ENCODE peak calls at places on chromosomes 5 and 9, in four cellular contexts. One of them, this sample, is unnamed.

GRCh38 chr5:60673329-60673728 is 26.6 kb downstream of the DEPDC1B start:
- DNase-seq in HepG2: no peak
- DNase-seq in A549: no peak
- DNase-seq in K562: no peak
- DNase-seq in this sample: no peak

GRCh38 chr5:136011427-136012001 is 17.3 kb upstream of the TGFBI start:
- DNase-seq in HepG2: no peak
- DNase-seq in A549: peak; percentile 45
- DNase-seq in K562: no peak
- DNase-seq in this sample: no peak

GRCh38 chr5:176152191-176152932 is 85.9 kb upstream of the SIMC1 start:
- DNase-seq in HepG2: no peak
- DNase-seq in A549: no peak
- DNase-seq in K562: no peak
- DNase-seq in this sample: no peak

GRCh38 chr5:178668579-178668978 is 41.7 kb upstream of the CLK4 start:
- DNase-seq in HepG2: no peak
- DNase-seq in A549: no peak
- DNase-seq in K562: no peak
- DNase-seq in this sample: no peak

GRCh38 chr9:126723807-126724172 is 81.0 kb upstream of the ZBTB43 start:
- DNase-seq in HepG2: no peak
- DNase-seq in A549: no peak
- DNase-seq in K562: no peak
- DNase-seq in this sample: no peak

GRCh38 chr5:38783011-38783551 is 62.7 kb upstream of the OSMR start:
- DNase-seq in HepG2: peak; percentile 62
- DNase-seq in A549: no peak
- DNase-seq in K562: no peak
- DNase-seq in this sample: no peak

GRCh38 chr5:37251673-37252072 is 2.5 kb upstream of the CPLANE1 start:
- DNase-seq in HepG2: no peak
- DNase-seq in A549: no peak
- DNase-seq in K562: no peak
- DNase-seq in this sample: no peak

GRCh38 chr9:112789493-112789892 is 38.9 kb downstream of the SNX30 start:
- DNase-seq in HepG2: no peak
- DNase-seq in A549: no peak
- DNase-seq in K562: no peak
- DNase-seq in this sample: no peak

GRCh38 chr5:150112211-150113046 is 26.1 kb upstream of the CSF1R start:
- DNase-seq in HepG2: no peak
- DNase-seq in A549: no peak
- DNase-seq in K562: no peak
- DNase-seq in this sample: no peak

GRCh38 chr9:93711002-93711401 is 134.6 kb downstream of the PHF2 start:
- DNase-seq in HepG2: no peak
- DNase-seq in A549: no peak
- DNase-seq in K562: no peak
- DNase-seq in this sample: no peak

GRCh38 chr5:77409870-77410621 is 82.1 kb downstream of the WDR41 start:
- DNase-seq in HepG2: no peak
- DNase-seq in A549: no peak
- DNase-seq in K562: no peak
- DNase-seq in this sample: no peak

GRCh38 chr5:115329475-115329874 is 33.0 kb upstream of the CCDC112 start:
- DNase-seq in HepG2: no peak
- DNase-seq in A549: no peak
- DNase-seq in K562: no peak
- DNase-seq in this sample: no peak

GRCh38 chr9:88258587-88258986 is 120.3 kb upstream of the SPATA31C2 start:
- DNase-seq in HepG2: no peak
- DNase-seq in A549: no peak
- DNase-seq in K562: no peak
- DNase-seq in this sample: no peak

GRCh38 chr5:62341783-62342475 is 35.9 kb downstream of the KIF2A start:
- DNase-seq in HepG2: no peak
- DNase-seq in A549: no peak
- DNase-seq in K562: no peak
- DNase-seq in this sample: no peak

GRCh38 chr9:115300896-115301295 is 182.9 kb upstream of the TNC start:
- DNase-seq in HepG2: no peak
- DNase-seq in A549: no peak
- DNase-seq in K562: no peak
- DNase-seq in this sample: no peak

GRCh38 chr5:93299596-93300308 is 281.3 kb downstream of the NR2F1-AS1 start:
- DNase-seq in HepG2: no peak
- DNase-seq in A549: no peak
- DNase-seq in K562: no peak
- DNase-seq in this sample: no peak

GRCh38 chr9:8188720-8189407 is 389.3 kb upstream of the DMAC1 start:
- DNase-seq in HepG2: no peak
- DNase-seq in A549: no peak
- DNase-seq in K562: no peak
- DNase-seq in this sample: no peak

DNA sequence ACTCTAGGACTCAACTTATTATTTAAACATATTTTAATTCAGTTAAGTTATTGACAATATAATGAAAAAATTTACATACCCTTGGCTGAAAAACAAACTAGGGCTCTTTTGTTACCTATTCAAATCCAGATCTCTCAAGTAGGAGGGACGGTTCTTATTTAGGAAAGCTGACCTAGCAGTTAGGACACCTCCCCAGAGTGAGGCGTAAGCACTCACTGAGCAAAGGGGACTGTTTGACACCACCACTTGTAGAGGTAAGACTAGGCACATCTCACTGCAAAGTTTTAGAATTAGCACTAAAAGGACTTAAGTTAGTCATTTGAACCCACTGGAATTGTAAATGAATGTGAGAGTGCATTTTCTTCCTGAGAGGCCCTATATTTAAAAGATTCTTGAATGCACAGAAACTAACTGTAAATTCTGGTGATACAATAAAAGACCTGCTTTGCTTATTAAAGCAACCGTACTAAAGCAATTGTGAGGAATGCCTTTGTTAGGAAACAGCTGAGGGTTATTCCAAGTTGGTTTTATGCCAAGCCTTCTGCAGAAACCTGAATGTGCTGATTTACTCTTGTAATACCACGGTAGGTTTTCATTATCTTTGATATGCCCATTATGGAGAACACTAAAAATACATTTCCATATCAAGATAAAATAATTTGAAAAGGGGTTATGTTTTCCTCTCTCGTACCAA is 16.2 kb downstream of the HACD4 start:
- DNase-seq in HepG2: no peak
- DNase-seq in A549: no peak
- DNase-seq in K562: no peak
- DNase-seq in this sample: no peak
- TF ChIP-seq POLR2AphosphoS2 in HepG2: no peak
- TF ChIP-seq POLR2AphosphoS2 in A549: no peak
- TF ChIP-seq POLR2AphosphoS2 in K562: no peak
- TF ChIP-seq POLR2AphosphoS2 in this sample: no peak

GRCh38 chr5:179914032-179914755 is 6.5 kb upstream of the TBC1D9B start:
- DNase-seq in HepG2: peak; percentile 34
- DNase-seq in A549: peak; percentile 25
- DNase-seq in K562: no peak
- DNase-seq in this sample: no peak
- TF ChIP-seq POLR2AphosphoS2 in HepG2: no peak
- TF ChIP-seq POLR2AphosphoS2 in A549: no peak
- TF ChIP-seq POLR2AphosphoS2 in K562: no peak
- TF ChIP-seq POLR2AphosphoS2 in this sample: no peak

GRCh38 chr5:108661030-108661429 is 86.7 kb upstream of the FER start:
- DNase-seq in HepG2: no peak
- DNase-seq in A549: no peak
- DNase-seq in K562: no peak
- DNase-seq in this sample: no peak
- TF ChIP-seq POLR2AphosphoS2 in HepG2: no peak
- TF ChIP-seq POLR2AphosphoS2 in A549: no peak
- TF ChIP-seq POLR2AphosphoS2 in K562: no peak
- TF ChIP-seq POLR2AphosphoS2 in this sample: no peak

GRCh38 chr5:30505014-30505886 is 688.2 kb upstream of the CDH6 start:
- DNase-seq in HepG2: peak; percentile 97
- DNase-seq in A549: no peak
- DNase-seq in K562: no peak
- DNase-seq in this sample: no peak
- TF ChIP-seq POLR2AphosphoS2 in HepG2: no peak
- TF ChIP-seq POLR2AphosphoS2 in A549: no peak
- TF ChIP-seq POLR2AphosphoS2 in K562: no peak
- TF ChIP-seq POLR2AphosphoS2 in this sample: no peak

DNA sequence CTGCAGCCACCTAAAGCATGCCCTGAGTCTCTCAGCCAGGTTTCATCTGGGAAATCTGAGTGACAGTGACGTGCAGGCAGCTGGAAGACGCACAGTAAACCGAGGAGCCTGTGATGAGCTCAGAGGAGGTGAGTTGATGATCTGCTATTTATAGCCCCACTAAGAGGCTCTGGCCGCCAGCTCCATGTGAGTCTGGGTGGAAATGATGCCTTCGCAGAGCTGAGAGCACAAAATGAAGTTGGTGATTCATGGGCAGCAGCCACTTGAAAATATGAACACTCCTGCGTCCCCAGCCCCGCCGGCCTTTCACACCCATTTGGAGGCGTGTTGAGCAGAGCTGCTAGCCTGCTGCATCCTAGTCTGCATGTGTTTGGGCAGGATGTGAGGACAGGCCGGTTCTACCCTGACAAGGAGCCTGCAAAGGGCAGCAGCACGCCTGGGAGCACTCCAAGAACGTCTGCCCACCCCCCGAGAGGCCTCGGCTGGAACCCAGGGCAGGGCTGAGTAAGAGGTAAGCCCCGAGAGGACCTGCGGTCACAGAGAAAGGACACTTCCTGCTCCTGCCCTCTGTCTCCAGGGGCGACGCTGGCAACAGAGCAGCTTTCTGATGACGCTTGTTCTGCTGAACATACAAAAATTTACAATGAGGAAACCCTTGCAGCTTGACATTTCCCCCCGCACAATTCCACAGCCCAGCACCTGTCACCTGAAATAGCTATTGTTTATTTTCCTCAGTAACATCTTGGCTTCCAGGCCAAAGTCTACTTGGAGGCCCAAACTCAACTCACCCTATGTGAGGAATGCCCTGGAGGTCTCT is 25.1 kb upstream of the CDKN2AIPNL start:
- DNase-seq in HepG2: peak; percentile 64
- DNase-seq in A549: peak; percentile 41
- DNase-seq in K562: no peak
- DNase-seq in this sample: peak; percentile 46
- TF ChIP-seq POLR2AphosphoS2 in HepG2: no peak
- TF ChIP-seq POLR2AphosphoS2 in A549: no peak
- TF ChIP-seq POLR2AphosphoS2 in K562: no peak
- TF ChIP-seq POLR2AphosphoS2 in this sample: no peak

DNA sequence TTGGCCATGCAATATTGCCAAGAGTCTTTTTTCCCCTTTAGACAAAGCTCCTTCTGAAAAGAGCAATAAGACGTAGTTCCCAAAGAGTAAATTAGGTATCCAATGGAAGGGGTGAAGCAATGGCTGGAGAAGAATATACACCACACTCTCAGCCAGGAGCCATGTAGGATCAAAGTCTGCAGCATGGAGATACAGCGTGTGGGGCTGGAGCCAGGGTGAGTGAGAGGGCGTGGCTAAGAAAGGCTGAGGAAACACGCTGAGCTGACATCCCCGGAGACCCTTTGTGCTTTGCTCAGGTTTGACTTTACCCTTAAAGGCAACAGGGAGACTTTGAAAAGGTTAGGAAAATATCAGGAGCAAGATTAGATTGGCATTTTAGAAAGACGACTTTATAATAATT is 87.1 kb upstream of the ELL2 start:
- DNase-seq in HepG2: no peak
- DNase-seq in A549: no peak
- DNase-seq in K562: peak; percentile 12
- DNase-seq in this sample: no peak
- TF ChIP-seq POLR2AphosphoS2 in HepG2: no peak
- TF ChIP-seq POLR2AphosphoS2 in A549: no peak
- TF ChIP-seq POLR2AphosphoS2 in K562: no peak
- TF ChIP-seq POLR2AphosphoS2 in this sample: no peak

GRCh38 chr9:137281345-137282116 is 4.0 kb downstream of the TOR4A start:
- DNase-seq in HepG2: no peak
- DNase-seq in A549: no peak
- DNase-seq in K562: no peak
- DNase-seq in this sample: no peak

GRCh38 chr9:137278913-137279711 is 1.6 kb downstream of the TOR4A start:
- DNase-seq in HepG2: no peak
- DNase-seq in A549: no peak
- DNase-seq in K562: no peak
- DNase-seq in this sample: no peak

GRCh38 chr9:137279741-137280477 is 2.4 kb downstream of the TOR4A start:
- DNase-seq in HepG2: no peak
- DNase-seq in A549: no peak
- DNase-seq in K562: no peak
- DNase-seq in this sample: no peak

GRCh38 chr9:137278061-137278912 is 761 bp downstream of the TOR4A start:
- DNase-seq in HepG2: no peak
- DNase-seq in A549: no peak
- DNase-seq in K562: peak; percentile 64
- DNase-seq in this sample: no peak

DNA sequence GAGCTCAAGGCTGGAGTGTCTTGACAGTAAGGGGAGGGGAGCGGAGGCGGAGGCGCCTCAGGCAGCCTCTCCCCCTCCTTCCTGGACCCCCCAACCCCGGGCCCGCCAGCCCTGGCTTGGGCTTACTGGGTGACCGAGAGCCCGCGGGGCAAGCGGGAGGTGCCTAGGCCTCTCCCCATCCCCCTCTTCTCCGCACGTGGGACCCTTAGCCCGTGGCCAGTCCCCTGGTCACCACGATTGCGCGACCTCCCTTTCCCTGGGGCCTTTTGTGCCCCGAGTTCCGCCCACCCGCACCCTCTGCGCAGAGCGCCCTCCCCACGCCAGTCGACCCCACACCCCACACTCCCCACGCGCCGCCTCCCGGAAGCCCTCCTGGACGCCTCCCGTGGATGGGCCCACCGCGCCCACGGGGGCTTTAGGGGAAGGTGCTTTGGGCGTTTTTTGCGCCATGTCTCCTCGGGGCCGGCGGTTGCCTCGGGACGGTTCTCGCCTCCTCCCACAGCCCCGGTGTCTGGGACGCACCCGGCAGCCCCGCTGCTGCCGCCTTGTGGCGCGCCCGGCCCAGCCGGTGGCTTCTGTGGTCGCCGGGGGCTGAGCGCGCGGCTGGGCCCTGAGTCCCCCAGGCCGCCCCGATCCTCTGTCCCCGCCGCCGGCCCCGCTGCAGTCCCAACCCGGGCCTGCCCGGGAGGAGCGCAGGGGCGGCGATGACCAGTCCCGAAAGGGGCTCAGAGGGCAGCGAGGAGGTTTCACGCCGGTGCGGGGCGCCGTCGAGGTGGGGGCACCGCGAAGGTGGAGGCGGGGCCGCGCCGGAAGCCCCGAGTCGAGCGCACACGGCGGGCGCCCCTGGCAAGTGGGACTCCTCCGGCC is 3.2 kb downstream of the TOR4A start:
- DNase-seq in HepG2: no peak
- DNase-seq in A549: no peak
- DNase-seq in K562: no peak
- DNase-seq in this sample: no peak
- TF ChIP-seq POLR2AphosphoS2 in HepG2: no peak
- TF ChIP-seq POLR2AphosphoS2 in A549: no peak
- TF ChIP-seq POLR2AphosphoS2 in K562: no peak
- TF ChIP-seq POLR2AphosphoS2 in this sample: no peak

GRCh38 chr5:159051431-159052281 is 48.1 kb downstream of the EBF1 start:
- DNase-seq in HepG2: no peak
- DNase-seq in A549: no peak
- DNase-seq in K562: no peak
- DNase-seq in this sample: no peak
- TF ChIP-seq POLR2AphosphoS2 in HepG2: no peak
- TF ChIP-seq POLR2AphosphoS2 in A549: no peak
- TF ChIP-seq POLR2AphosphoS2 in K562: no peak
- TF ChIP-seq POLR2AphosphoS2 in this sample: no peak